ENCODE peak calls at places on chromosomes 4 and X, in four cellular contexts. One of them, this sample, is unnamed.

GRCh38 chrX:95539041-95539440 is 1145.6 kb upstream of the DIAPH2 start:
- DNase-seq in H7: peak
- DNase-seq in activated T-helper 1 cell treated with Interleukin-2 at 50 U/mL for 16 hours: no peak
- DNase-seq in sigmoid colon: no peak
- DNase-seq in this sample: no peak

GRCh38 chrX:56785442-56785841 is 56.4 kb downstream of the NBDY start:
- DNase-seq in activated T-helper 1 cell treated with Interleukin-2 at 50 U/mL for 16 hours: no peak
- DNase-seq in sigmoid colon: peak
- DNase-seq in H7: no peak
- DNase-seq in this sample: no peak

GRCh38 chr4:140092094-140092820 is 61.7 kb downstream of the MAML3 start:
- DNase-seq in activated T-helper 1 cell treated with Interleukin-2 at 50 U/mL for 16 hours: no peak
- DNase-seq in H7: peak
- DNase-seq in sigmoid colon: no peak
- DNase-seq in this sample: no peak

GRCh38 chr4:152850377-152850776 is 70.6 kb downstream of the ARFIP1 start:
- DNase-seq in activated T-helper 1 cell treated with Interleukin-2 at 50 U/mL for 16 hours: no peak
- DNase-seq in H7: peak
- DNase-seq in sigmoid colon: no peak
- DNase-seq in this sample: no peak

GRCh38 chr4:116512552-116512951 is 572.8 kb downstream of the TRAM1L1 start:
- DNase-seq in sigmoid colon: no peak
- DNase-seq in H7: no peak
- DNase-seq in activated T-helper 1 cell treated with Interleukin-2 at 50 U/mL for 16 hours: no peak
- DNase-seq in this sample: no peak

GRCh38 chr4:95563638-95564337 is 15.0 kb upstream of the UNC5C start:
- DNase-seq in H7: no peak
- DNase-seq in sigmoid colon: no peak
- DNase-seq in activated T-helper 1 cell treated with Interleukin-2 at 50 U/mL for 16 hours: no peak
- DNase-seq in this sample: no peak

GRCh38 chrX:149830192-149830873 is 48.6 kb downstream of the MAGEA9 start:
- DNase-seq in activated T-helper 1 cell treated with Interleukin-2 at 50 U/mL for 16 hours: no peak
- DNase-seq in H7: peak
- DNase-seq in sigmoid colon: no peak
- DNase-seq in this sample: no peak

GRCh38 chr4:85107553-85107952 is 141.1 kb upstream of the WDFY3 start:
- DNase-seq in activated T-helper 1 cell treated with Interleukin-2 at 50 U/mL for 16 hours: no peak
- DNase-seq in sigmoid colon: no peak
- DNase-seq in H7: no peak
- DNase-seq in this sample: no peak

GRCh38 chrX:115912372-115912897 is 258.1 kb upstream of the AGTR2 start:
- DNase-seq in activated T-helper 1 cell treated with Interleukin-2 at 50 U/mL for 16 hours: no peak
- DNase-seq in sigmoid colon: no peak
- DNase-seq in H7: peak
- DNase-seq in this sample: no peak

GRCh38 chrX:95628796-95629195 is 1055.8 kb upstream of the DIAPH2 start:
- DNase-seq in activated T-helper 1 cell treated with Interleukin-2 at 50 U/mL for 16 hours: no peak
- DNase-seq in H7: no peak
- DNase-seq in sigmoid colon: no peak
- DNase-seq in this sample: no peak

GRCh38 chr4:168304744-168305459 is 13.7 kb downstream of the DDX60 start:
- DNase-seq in sigmoid colon: no peak
- DNase-seq in activated T-helper 1 cell treated with Interleukin-2 at 50 U/mL for 16 hours: no peak
- DNase-seq in H7: no peak
- DNase-seq in this sample: no peak

GRCh38 chr4:143246977-143247376 is 62.3 kb downstream of the USP38 start:
- DNase-seq in H7: no peak
- DNase-seq in activated T-helper 1 cell treated with Interleukin-2 at 50 U/mL for 16 hours: no peak
- DNase-seq in sigmoid colon: no peak
- DNase-seq in this sample: no peak

This sample was measured in activated effector memory CD4-positive, alpha-beta T cell treated with Interleukin-2 at 50 U/mL for 16 hours.